ENCODE peak calls at places on chromosomes 6 and 20, in eight cellular contexts. Z, N, X, L, K, P, O and J are unnamed samples.

GRCh38 chr20:63495771-63496403 is 3.0 kb downstream of the EEF1A2 start:
- DNase-seq in Z (peak), N (peak), X (peak), L (peak), K (peak), P (peak), O (peak), J (peak)

GRCh38 chr6:113610377-113610988 is 246.7 kb upstream of the MARCKS start:
- DNase-seq in Z (no peak), N (no peak), X (no peak), L (no peak), K (no peak), P (no peak), O (no peak), J (peak)

GRCh38 chr6:16660157-16660497 is 101.1 kb downstream of the ATXN1 start:
- DNase-seq in Z (no peak), N (no peak), X (no peak), L (no peak), K (no peak), P (no peak), O (no peak), J (no peak)

GRCh38 chr20:44969320-44969879 is 3.1 kb downstream of the STK4 start:
- DNase-seq in Z (no peak), N (no peak), X (no peak), L (no peak), K (no peak), P (no peak), O (no peak), J (no peak)

GRCh38 chr6:160013987-160014868 is 45.3 kb downstream of the IGF2R start:
- DNase-seq in Z (no peak), N (no peak), X (no peak), L (no peak), K (no peak), P (peak), O (no peak), J (no peak)

GRCh38 chr20:59143326-59143725 is 20.3 kb upstream of the ZNF831 start:
- DNase-seq in Z (no peak), N (no peak), X (no peak), L (no peak), K (no peak), P (no peak), O (no peak), J (no peak)

GRCh38 chr6:132749111-132749510 is 8.6 kb downstream of the VNN2 start:
- DNase-seq in Z (peak), N (no peak), X (no peak), L (no peak), K (no peak), P (no peak), O (no peak), J (no peak)

GRCh38 chr6:140744648-140745320 is 1370.3 kb upstream of the CITED2 start:
- DNase-seq in Z (no peak), N (no peak), X (peak), L (no peak), K (no peak), P (no peak), O (no peak), J (no peak)

GRCh38 chr6:34243901-34244884 is 4.6 kb downstream of the SMIM29 start:
- DNase-seq in Z (no peak), N (no peak), X (peak), L (no peak), K (peak), P (peak), O (peak), J (peak)

GRCh38 chr6:16758163-16758975 is 2.9 kb downstream of the ATXN1 start:
- DNase-seq in Z (peak), N (no peak), X (no peak), L (peak), K (no peak), P (no peak), O (no peak), J (peak)

GRCh38 chr6:85252552-85252951 is 197.3 kb upstream of the NT5E start:
- DNase-seq in Z (no peak), N (no peak), X (no peak), L (no peak), K (no peak), P (no peak), O (no peak), J (no peak)